ENCODE peak calls at places on chromosomes 1 and 21, in nine cellular contexts. O, H, L, T, N, S, D, R and P are unnamed samples.

GRCh38 chr21:36450511-36450910 is 29.4 kb downstream of the CLDN14 start:
- DNase-seq in O (no peak), H (no peak), L (no peak), T (no peak), N (peak; percentile 69), S (no peak), D (no peak), R (no peak), P (no peak)

GRCh38 chr1:207831517-207832327 is 79.2 kb downstream of the CD34 start:
- DNase-seq in O (no peak), H (peak; percentile 91), L (no peak), T (no peak), N (peak; percentile 75), S (no peak), D (peak; percentile 25), R (peak; percentile 82), P (no peak)

GRCh38 chr21:41715649-41716321 is 51.1 kb downstream of the RIPK4 start:
- DNase-seq in O (no peak), H (peak; percentile 61), L (peak; percentile 95), T (peak; percentile 93), N (no peak), S (no peak), D (no peak), R (no peak), P (no peak)

GRCh38 chr1:17912491-17912890 is 157.4 kb downstream of the ACTL8 start:
- DNase-seq in O (no peak), H (peak; percentile 32), L (no peak), T (no peak), N (no peak), S (no peak), D (no peak), R (no peak), P (no peak)

GRCh38 chr1:184974086-184974836 is at the start of gene NIBAN1:
- DNase-seq in O (peak; percentile 54), H (peak; percentile 90), L (peak; percentile 68), T (peak; percentile 52), N (peak; percentile 47), S (peak; percentile 90), D (peak; percentile 64), R (peak; percentile 58), P (peak; percentile 78)

GRCh38 chr21:45282283-45283018 is 5.2 kb downstream of the POFUT2 start:
- DNase-seq in O (no peak), H (peak; percentile 56), L (no peak), T (no peak), N (no peak), S (no peak), D (no peak), R (no peak), P (no peak)

GRCh38 chr1:41404308-41404755 is 43.1 kb downstream of the FOXO6 start:
- DNase-seq in O (peak; percentile 54), H (no peak), L (peak; percentile 36), T (peak; percentile 61), N (no peak), S (peak; percentile 75), D (no peak), R (no peak), P (no peak)

GRCh38 chr1:223844962-223845809 is 561 bp downstream of the TP53BP2 start:
- DNase-seq in O (peak; percentile 76), H (peak; percentile 80), L (peak; percentile 52), T (peak; percentile 86), N (peak; percentile 62), S (peak; percentile 79), D (peak; percentile 64), R (peak; percentile 45), P (peak; percentile 58)

GRCh38 chr1:34406377-34406776 is 229.7 kb downstream of the C1orf94 start:
- DNase-seq in O (no peak), H (no peak), L (no peak), T (no peak), N (no peak), S (no peak), D (no peak), R (no peak), P (no peak)

DNA sequence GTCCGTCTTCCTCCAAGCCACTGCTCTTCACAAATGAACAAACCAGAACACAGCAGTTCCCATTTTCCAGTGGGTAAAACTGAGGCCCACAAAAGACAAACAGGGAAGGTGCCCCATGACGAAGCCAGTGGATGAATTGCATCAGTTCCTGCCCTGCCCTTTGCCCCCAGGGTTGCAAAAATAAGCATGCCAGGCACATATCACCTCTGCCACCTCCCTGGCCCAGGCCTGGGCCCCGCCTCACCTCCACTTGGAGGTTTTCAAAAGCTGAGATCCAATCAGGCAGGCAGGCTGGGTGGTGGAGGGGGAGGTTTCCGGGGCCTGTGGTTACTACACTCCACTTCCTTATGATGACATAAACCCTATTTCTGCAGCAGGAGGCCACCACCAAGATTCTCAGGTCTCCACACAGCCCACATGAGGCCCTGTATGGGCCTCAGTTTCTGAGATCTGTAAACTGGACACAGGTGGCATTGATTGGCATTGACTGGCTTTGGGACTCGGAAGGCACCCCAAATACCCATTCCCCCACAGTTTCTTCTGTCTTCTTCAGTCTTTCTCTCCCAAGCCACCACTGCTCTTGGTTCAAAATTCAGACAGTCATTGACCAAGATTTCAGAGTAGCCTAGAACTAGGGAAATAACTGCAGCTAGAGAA is 4.1 kb downstream of the KIF21B start:
- DNase-seq in O (no peak), H (no peak), L (peak; percentile 69), T (peak; percentile 37), N (no peak), S (peak; percentile 80), D (peak; percentile 85), R (peak; percentile 98), P (peak; percentile 42)
- H3K4me3 ChIP-seq in O (no peak overlapping the region), H (no peak overlapping the region), L (no peak overlapping the region), T (no peak overlapping the region), N (no peak overlapping the region), S (no peak overlapping the region), D (peak overlapping the region; percentile 3), R (peak overlapping the region; percentile 12), P (no peak overlapping the region)

DNA sequence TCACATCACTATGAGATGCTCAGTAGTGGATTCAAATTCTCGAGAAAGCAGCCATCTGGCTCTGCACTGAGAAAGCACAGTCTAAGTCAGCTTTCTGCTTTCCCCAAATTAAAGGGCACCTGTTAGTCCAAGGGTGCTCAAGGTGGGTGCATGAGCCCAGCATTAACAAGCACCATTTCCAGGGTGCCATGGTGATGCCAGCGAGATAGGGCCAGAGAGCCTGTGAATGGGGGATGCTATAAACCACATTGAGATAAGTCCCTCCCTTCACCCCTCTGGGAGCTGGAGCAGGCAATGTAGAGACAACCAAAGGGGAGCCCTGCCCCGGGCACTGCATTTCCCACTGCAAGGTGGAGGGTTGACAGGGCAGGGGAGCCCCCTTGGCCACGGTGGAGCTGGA is 568.2 kb downstream of the AJAP1 start:
- DNase-seq in O (no peak), H (no peak), L (no peak), T (no peak), N (no peak), S (no peak), D (no peak), R (no peak), P (no peak)
- H3K4me1 ChIP-seq in O (peaks cover 21% of the 10 kb centered on the region), H (no peaks in the 10 kb centered on the region), L (no peaks in the 10 kb centered on the region), T (no peaks in the 10 kb centered on the region), N (no peaks in the 10 kb centered on the region), S (no peaks in the 10 kb centered on the region), D (no peaks in the 10 kb centered on the region), R (no peaks in the 10 kb centered on the region), P (no peaks in the 10 kb centered on the region)

GRCh38 chr21:32120231-32120630 is 158.6 kb downstream of the MIS18A start:
- DNase-seq in O (no peak), H (no peak), L (no peak), T (no peak), N (no peak), S (no peak), D (no peak), R (no peak), P (no peak)
- H3K27ac ChIP-seq in O (no peak overlapping the region), H (no peak overlapping the region), L (no peak overlapping the region), T (no peak overlapping the region), N (no peak overlapping the region), S (no peak overlapping the region), D (no peak overlapping the region), R (no peak overlapping the region), P (no peak overlapping the region)

GRCh38 chr1:65469126-65469888 is 48.8 kb downstream of the LEPR start:
- DNase-seq in O (no peak), H (no peak), L (no peak), T (peak; percentile 9), N (peak; percentile 34), S (no peak), D (no peak), R (no peak), P (no peak)
- H3K4me3 ChIP-seq in O (no peak overlapping the region), H (no peak overlapping the region), L (no peak overlapping the region), T (no peak overlapping the region), N (no peak overlapping the region), S (no peak overlapping the region), D (no peak overlapping the region), R (no peak overlapping the region), P (no peak overlapping the region)

GRCh38 chr1:225827076-225827475 is 17.2 kb downstream of the EPHX1 start:
- DNase-seq in O (no peak), H (peak; percentile 51), L (no peak), T (no peak), N (no peak), S (peak; percentile 18), D (no peak), R (no peak), P (no peak)
- H3K4me1 ChIP-seq in O (peaks cover 22% of the 10 kb centered on the region), H (no peaks in the 10 kb centered on the region), L (no peaks in the 10 kb centered on the region), T (peaks cover 19% of the 10 kb centered on the region), N (no peaks in the 10 kb centered on the region), S (no peaks in the 10 kb centered on the region), D (no peaks in the 10 kb centered on the region), R (no peaks in the 10 kb centered on the region), P (peaks cover 58% of the 10 kb centered on the region)

GRCh38 chr1:51331206-51332100 is 1.1 kb upstream of the TTC39A start:
- DNase-seq in O (no peak), H (no peak), L (peak; percentile 64), T (peak; percentile 70), N (peak; percentile 62), S (no peak), D (no peak), R (no peak), P (no peak)
- H3K27ac ChIP-seq in O (no peak overlapping the region), H (no peak overlapping the region), L (peak overlapping the region; percentile 61), T (peak overlapping the region; percentile 87), N (no peak overlapping the region), S (no peak overlapping the region), D (no peak overlapping the region), R (no peak overlapping the region), P (peak overlapping the region; percentile 87)